ENCODE peak calls at places on chromosomes 6 and 20, in ten cellular contexts. F is A549, K is suprapubic skin, T is sigmoid colon, R is ovary, Q is tibial nerve, U is SK-N-SH, W is H1, B is GM12878, S is stomach. Y is an unnamed sample.

GRCh38 chr6:24935323-24935722 is 437 bp downstream of the RIPOR2 start:
- DNase-seq in F (no peak), K (no peak), T (no peak), R (no peak), Q (no peak), U (no peak), W (no peak), B (no peak), S (no peak), Y (no peak)

GRCh38 chr6:21914121-21914973 is 320.8 kb downstream of the SOX4 start:
- DNase-seq in F (no peak), K (no peak), T (no peak), R (no peak), Q (peak), U (peak), W (no peak), B (no peak), S (peak), Y (peak)

GRCh38 chr20:39029324-39029820 is 67.2 kb downstream of the DHX35 start:
- DNase-seq in F (no peak), K (no peak), T (no peak), R (no peak), Q (no peak), U (no peak), W (no peak), B (no peak), S (no peak), Y (no peak)

GRCh38 chr6:77245026-77245425 is 218.3 kb downstream of the HTR1B start:
- DNase-seq in F (no peak), K (no peak), T (no peak), R (no peak), Q (no peak), U (no peak), W (no peak), B (no peak), S (no peak), Y (no peak)

GRCh38 chr20:31751126-31751525 is 12.0 kb downstream of the TPX2 start:
- DNase-seq in F (no peak), K (no peak), T (no peak), R (no peak), Q (no peak), U (no peak), W (no peak), B (no peak), S (no peak), Y (no peak)

GRCh38 chr20:47063407-47063806 is 168.8 kb downstream of the EYA2 start:
- DNase-seq in F (no peak), K (no peak), T (no peak), R (no peak), Q (no peak), U (no peak), W (no peak), B (no peak), S (peak), Y (peak)

GRCh38 chr6:72787521-72788031 is 165.7 kb downstream of the KCNQ5 start:
- DNase-seq in F (peak), K (no peak), T (no peak), R (no peak), Q (no peak), U (no peak), W (no peak), B (no peak), S (no peak), Y (no peak)

GRCh38 chr6:130788954-130789353 is 38.3 kb upstream of the SMLR1 start:
- DNase-seq in F (peak), K (no peak), T (no peak), R (no peak), Q (no peak), U (no peak), W (no peak), B (no peak), S (no peak), Y (no peak)

GRCh38 chr20:22333885-22334545 is 250.4 kb downstream of the FOXA2 start:
- DNase-seq in F (peak), K (no peak), T (no peak), R (peak), Q (peak), U (peak), W (no peak), B (no peak), S (peak), Y (peak)

GRCh38 chr6:64012351-64013060 is 376.9 kb downstream of the PHF3 start:
- DNase-seq in F (peak), K (no peak), T (no peak), R (no peak), Q (peak), U (peak), W (peak), B (no peak), S (no peak), Y (peak)

GRCh38 chr20:48102821-48103635 is 317.7 kb upstream of the SULF2 start:
- DNase-seq in F (no peak), K (no peak), T (no peak), R (no peak), Q (no peak), U (no peak), W (no peak), B (no peak), S (no peak), Y (no peak)

GRCh38 chr20:18718129-18718528 is 95.5 kb upstream of the SCP2D1 start:
- DNase-seq in F (peak), K (no peak), T (no peak), R (no peak), Q (no peak), U (no peak), W (no peak), B (no peak), S (no peak), Y (no peak)

GRCh38 chr6:81613606-81614005 is 138.9 kb downstream of the TENT5A start:
- DNase-seq in F (no peak), K (no peak), T (no peak), R (no peak), Q (no peak), U (no peak), W (no peak), B (no peak), S (no peak), Y (no peak)

GRCh38 chr6:130482645-130483390 is 117.0 kb downstream of the TMEM200A start:
- DNase-seq in F (no peak), K (no peak), T (no peak), R (no peak), Q (no peak), U (no peak), W (no peak), B (no peak), S (no peak), Y (no peak)

GRCh38 chr6:54037277-54037779 is 73.9 kb upstream of the MLIP start:
- DNase-seq in F (no peak), K (no peak), T (no peak), R (no peak), Q (no peak), U (no peak), W (no peak), B (no peak), S (no peak), Y (no peak)

GRCh38 chr6:140828833-140829232 is 1303.9 kb upstream of the GJE1 start:
- DNase-seq in F (no peak), K (no peak), T (no peak), R (no peak), Q (no peak), U (no peak), W (no peak), B (no peak), S (no peak), Y (no peak)

GRCh38 chr6:169536446-169537170 is 165.2 kb downstream of the WDR27 start:
- DNase-seq in F (no peak), K (no peak), T (no peak), R (no peak), Q (no peak), U (no peak), W (no peak), B (no peak), S (no peak), Y (no peak)

GRCh38 chr6:30122515-30122914 is 9.6 kb upstream of the TRIM31 start:
- DNase-seq in F (no peak), K (no peak), T (no peak), R (no peak), Q (no peak), U (no peak), W (no peak), B (no peak), S (no peak), Y (peak)

GRCh38 chr20:8431538-8432434 is 299.7 kb downstream of the PLCB1 start:
- DNase-seq in F (no peak), K (no peak), T (peak), R (peak), Q (peak), U (peak), W (no peak), B (no peak), S (no peak), Y (peak)

GRCh38 chr6:156131221-156131903 is 645.8 kb upstream of the ARID1B start:
- DNase-seq in F (no peak), K (no peak), T (no peak), R (no peak), Q (no peak), U (no peak), W (no peak), B (peak), S (no peak), Y (peak)

GRCh38 chr20:63635431-63636141 is 8.7 kb upstream of the GMEB2 start:
- DNase-seq in F (no peak), K (no peak), T (no peak), R (no peak), Q (no peak), U (no peak), W (no peak), B (peak), S (peak), Y (peak)

GRCh38 chr6:53244958-53245357 is 96.3 kb upstream of the GCM1 start:
- DNase-seq in F (no peak), K (no peak), T (no peak), R (no peak), Q (no peak), U (no peak), W (no peak), B (peak), S (no peak), Y (peak)

GRCh38 chr6:36224918-36225461 is 28.4 kb downstream of the BRPF3 start:
- DNase-seq in F (no peak), K (no peak), T (peak), R (no peak), Q (no peak), U (peak), W (no peak), B (no peak), S (no peak), Y (no peak)

GRCh38 chr20:22800161-22800560 is 215.8 kb upstream of the FOXA2 start:
- DNase-seq in F (no peak), K (no peak), T (no peak), R (no peak), Q (no peak), U (no peak), W (no peak), B (no peak), S (no peak), Y (no peak)

GRCh38 chr6:139846538-139847321 is 472.3 kb upstream of the CITED2 start:
- DNase-seq in F (no peak), K (no peak), T (no peak), R (no peak), Q (no peak), U (no peak), W (peak), B (no peak), S (no peak), Y (peak)

GRCh38 chr6:158648682-158649131 is 1.1 kb upstream of the SYTL3 start:
- DNase-seq in F (no peak), K (no peak), T (peak), R (no peak), Q (no peak), U (no peak), W (no peak), B (peak), S (peak), Y (no peak)

GRCh38 chr6:158381214-158381613 is 68.9 kb downstream of the TULP4 start:
- DNase-seq in F (no peak), K (no peak), T (no peak), R (no peak), Q (no peak), U (no peak), W (no peak), B (no peak), S (no peak), Y (no peak)

GRCh38 chr20:58519940-58520712 is 4.9 kb upstream of the APCDD1L start:
- DNase-seq in F (no peak), K (no peak), T (peak), R (no peak), Q (no peak), U (no peak), W (no peak), B (no peak), S (no peak), Y (no peak)

GRCh38 chr20:55513966-55514365 is 491.4 kb downstream of the CBLN4 start:
- DNase-seq in F (no peak), K (no peak), T (no peak), R (no peak), Q (no peak), U (no peak), W (no peak), B (no peak), S (no peak), Y (no peak)

GRCh38 chr20:47150403-47151152 is 205.9 kb downstream of the ZMYND8 start:
- DNase-seq in F (peak), K (no peak), T (peak), R (no peak), Q (peak), U (peak), W (peak), B (no peak), S (peak), Y (peak)

GRCh38 chr6:87333591-87334181 is 4.6 kb upstream of the GJB7 start:
- DNase-seq in F (no peak), K (no peak), T (no peak), R (no peak), Q (no peak), U (no peak), W (no peak), B (no peak), S (no peak), Y (no peak)

GRCh38 chr6:82237013-82237412 is 10.5 kb downstream of the IBTK start:
- DNase-seq in F (no peak), K (no peak), T (no peak), R (no peak), Q (no peak), U (peak), W (no peak), B (no peak), S (no peak), Y (no peak)

GRCh38 chr6:43817192-43817591 is 47.2 kb downstream of the VEGFA start:
- DNase-seq in F (peak), K (no peak), T (no peak), R (no peak), Q (no peak), U (no peak), W (peak), B (no peak), S (peak), Y (peak)

GRCh38 chr20:47360207-47360488 is 3.6 kb upstream of the ZMYND8 start:
- DNase-seq in F (peak), K (no peak), T (peak), R (peak), Q (peak), U (no peak), W (no peak), B (no peak), S (peak), Y (peak)

GRCh38 chr20:62970307-62971210 is 18.1 kb downstream of the SLC17A9 start:
- DNase-seq in F (no peak), K (no peak), T (no peak), R (no peak), Q (no peak), U (no peak), W (no peak), B (no peak), S (no peak), Y (no peak)

GRCh38 chr20:1375515-1375914 is 17.3 kb downstream of the FKBP1A start:
- DNase-seq in F (no peak), K (no peak), T (no peak), R (no peak), Q (no peak), U (no peak), W (no peak), B (no peak), S (no peak), Y (no peak)

GRCh38 chr6:106534564-106534982 is 94.7 kb downstream of the RTN4IP1 start:
- DNase-seq in F (no peak), K (no peak), T (no peak), R (no peak), Q (no peak), U (no peak), W (no peak), B (no peak), S (no peak), Y (no peak)

GRCh38 chr6:18118330-18118729 is 4.1 kb downstream of the NHLRC1 start:
- DNase-seq in F (no peak), K (no peak), T (no peak), R (no peak), Q (no peak), U (no peak), W (no peak), B (no peak), S (no peak), Y (no peak)

GRCh38 chr6:14841901-14842421 is 403.9 kb upstream of the JARID2 start:
- DNase-seq in F (peak), K (peak), T (peak), R (no peak), Q (no peak), U (no peak), W (no peak), B (no peak), S (no peak), Y (no peak)

DNA sequence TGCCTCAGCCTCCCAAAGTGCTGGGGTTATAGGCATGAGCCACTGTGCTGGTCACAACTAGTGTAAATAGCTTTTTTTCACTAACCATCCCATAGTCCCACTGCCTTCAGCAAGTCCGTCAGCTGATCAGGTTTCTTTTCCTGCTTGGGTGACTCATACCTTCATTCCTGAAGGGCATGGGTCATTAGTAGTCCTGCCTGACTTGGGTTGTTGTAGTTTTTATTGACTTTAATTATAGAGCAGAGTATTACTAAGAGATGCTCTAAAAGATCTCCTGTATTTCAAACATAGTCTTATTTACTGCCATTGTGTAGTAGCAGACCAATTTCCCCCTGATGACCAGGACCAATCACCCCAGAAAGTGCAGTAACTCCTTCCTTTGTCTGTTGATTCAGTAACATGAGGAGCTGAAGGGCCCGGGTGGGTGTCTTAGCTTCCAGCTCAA is 25.8 kb downstream of the HLA-C start:
- DNase-seq in F (peak), K (no peak), T (no peak), R (no peak), Q (no peak), U (no peak), W (no peak), B (no peak), S (no peak), Y (no peak)
- TF ChIP-seq EP300 in F (no peak), K (no peak), T (no peak), R (no peak), Q (no peak), U (no peak), W (no peak), B (no peak), S (no peak), Y (no peak)

GRCh38 chr6:154951400-154952200 is 43.5 kb upstream of the TIAM2 start:
- DNase-seq in F (no peak), K (peak), T (no peak), R (no peak), Q (no peak), U (no peak), W (no peak), B (peak), S (no peak), Y (no peak)
- TF ChIP-seq EP300 in F (no peak), K (no peak), T (no peak), R (no peak), Q (no peak), U (no peak), W (no peak), B (no peak), S (no peak), Y (no peak)

GRCh38 chr6:41428995-41429417 is 93.6 kb downstream of the NCR2 start:
- DNase-seq in F (no peak), K (no peak), T (peak), R (no peak), Q (peak), U (no peak), W (no peak), B (no peak), S (no peak), Y (peak)
- TF ChIP-seq EP300 in F (no peak), K (no peak), T (no peak), R (no peak), Q (no peak), U (no peak), W (no peak), B (no peak), S (no peak), Y (no peak)

GRCh38 chr20:3927486-3928291 is 38.5 kb downstream of the PANK2 start:
- DNase-seq in F (no peak), K (no peak), T (no peak), R (no peak), Q (no peak), U (no peak), W (no peak), B (no peak), S (no peak), Y (no peak)
- TF ChIP-seq EP300 in F (no peak), K (no peak), T (no peak), R (no peak), Q (no peak), U (no peak), W (no peak), B (no peak), S (no peak), Y (no peak)

GRCh38 chr20:25272223-25273000 is 24.5 kb downstream of the PYGB start:
- DNase-seq in F (no peak), K (peak), T (peak), R (no peak), Q (no peak), U (no peak), W (no peak), B (no peak), S (peak), Y (peak)
- TF ChIP-seq EP300 in F (no peak), K (no peak), T (no peak), R (no peak), Q (no peak), U (no peak), W (no peak), B (no peak), S (no peak), Y (no peak)

GRCh38 chr6:26331809-26332226 is 33.2 kb upstream of the BTN3A2 start:
- DNase-seq in F (no peak), K (no peak), T (no peak), R (no peak), Q (no peak), U (no peak), W (no peak), B (no peak), S (no peak), Y (no peak)

GRCh38 chr6:26332843-26333242 is 32.2 kb upstream of the BTN3A2 start:
- DNase-seq in F (no peak), K (no peak), T (no peak), R (no peak), Q (no peak), U (no peak), W (no peak), B (no peak), S (no peak), Y (no peak)

GRCh38 chr6:26332408-26332807 is 32.6 kb upstream of the BTN3A2 start:
- DNase-seq in F (no peak), K (no peak), T (no peak), R (no peak), Q (no peak), U (no peak), W (no peak), B (no peak), S (no peak), Y (no peak)

GRCh38 chr6:26329763-26330511 is 35.1 kb upstream of the BTN3A2 start:
- DNase-seq in F (peak), K (no peak), T (no peak), R (no peak), Q (no peak), U (no peak), W (no peak), B (no peak), S (no peak), Y (peak)

GRCh38 chr6:26330835-26331808 is 33.9 kb upstream of the BTN3A2 start:
- DNase-seq in F (peak), K (no peak), T (no peak), R (no peak), Q (no peak), U (peak), W (no peak), B (no peak), S (no peak), Y (no peak)
- TF ChIP-seq EP300 in F (no peak), K (no peak), T (no peak), R (no peak), Q (no peak), U (no peak), W (no peak), B (no peak), S (no peak), Y (no peak)

GRCh38 chr6:113855500-113856010 is 1.6 kb upstream of the MARCKS start:
- DNase-seq in F (peak), K (no peak), T (peak), R (peak), Q (peak), U (no peak), W (no peak), B (no peak), S (no peak), Y (peak)
- TF ChIP-seq EP300 in F (no peak), K (no peak), T (no peak), R (no peak), Q (no peak), U (no peak), W (no peak), B (no peak), S (no peak), Y (no peak)

Y was measured in transverse colon.